ENCODE peak calls at places on chromosomes 7 and 10, in seven cellular contexts. Y is BJ, L is heart left ventricle, J is pancreas, F is AG04450, S is GM23338, W is thoracic aorta. Z is an unnamed sample.

GRCh38 chr10:52215745-52216361 is 98.2 kb upstream of the DKK1 start:
- DNase-seq in Y (peak; percentile 23), L (peak; percentile 32), J (peak; percentile 58), F (peak; percentile 53), S (peak; percentile 79), W (no peak), Z (peak; percentile 81)

GRCh38 chr7:37558320-37558719 is 109.7 kb upstream of the ELMO1 start:
- DNase-seq in Y (no peak), L (no peak), J (no peak), F (no peak), S (peak; percentile 21), W (no peak), Z (no peak)

GRCh38 chr10:5595591-5596590 is 70.5 kb downstream of the ASB13 start:
- DNase-seq in Y (peak; percentile 85), L (no peak), J (no peak), F (peak; percentile 55), S (no peak), W (no peak), Z (peak; percentile 55)

GRCh38 chr7:131557521-131558385 is 1.3 kb upstream of the PODXL start:
- DNase-seq in Y (no peak), L (peak; percentile 59), J (no peak), F (no peak), S (peak; percentile 93), W (no peak), Z (no peak)

GRCh38 chr7:148650232-148650858 is 48.4 kb upstream of the CUL1 start:
- DNase-seq in Y (peak; percentile 15), L (no peak), J (no peak), F (peak; percentile 8), S (no peak), W (no peak), Z (peak; percentile 6)

GRCh38 chr7:134844200-134844599 is 64.8 kb downstream of the CALD1 start:
- DNase-seq in Y (no peak), L (no peak), J (no peak), F (no peak), S (no peak), W (no peak), Z (no peak)

GRCh38 chr10:13792011-13792410 is 205.2 kb downstream of the PRPF18 start:
- DNase-seq in Y (no peak), L (peak; percentile 67), J (peak; percentile 41), F (no peak), S (no peak), W (no peak), Z (no peak)

GRCh38 chr10:103265712-103266329 is 11.1 kb upstream of the INA start:
- DNase-seq in Y (no peak), L (peak; percentile 53), J (peak; percentile 60), F (no peak), S (peak; percentile 93), W (no peak), Z (peak; percentile 81)

GRCh38 chr7:18829518-18830252 is 287.8 kb downstream of the TWIST1 start:
- DNase-seq in Y (peak; percentile 62), L (no peak), J (no peak), F (no peak), S (no peak), W (no peak), Z (peak; percentile 66)

GRCh38 chr7:140209866-140210609 is 33.3 kb upstream of the KDM7A start:
- DNase-seq in Y (no peak), L (peak; percentile 37), J (no peak), F (no peak), S (no peak), W (no peak), Z (no peak)

GRCh38 chr7:130208511-130208910 is 851 bp downstream of the SSMEM1 start:
- DNase-seq in Y (no peak), L (no peak), J (no peak), F (no peak), S (no peak), W (no peak), Z (peak; percentile 97)

GRCh38 chr7:71925663-71926062 is 486.5 kb downstream of the CALN1 start:
- DNase-seq in Y (no peak), L (no peak), J (no peak), F (no peak), S (peak; percentile 92), W (no peak), Z (no peak)

GRCh38 chr10:110498982-110499795 is 1.5 kb downstream of the DUSP5 start:
- DNase-seq in Y (no peak), L (peak; percentile 45), J (no peak), F (peak; percentile 44), S (peak; percentile 77), W (no peak), Z (peak; percentile 65)

GRCh38 chr7:117169907-117170306 is 153.0 kb downstream of the WNT2 start:
- DNase-seq in Y (no peak), L (peak; percentile 26), J (peak; percentile 61), F (no peak), S (no peak), W (peak; percentile 13), Z (no peak)

GRCh38 chr10:17958049-17958448 is 6.3 kb downstream of the SLC39A12 start:
- DNase-seq in Y (no peak), L (no peak), J (no peak), F (no peak), S (no peak), W (no peak), Z (no peak)

GRCh38 chr10:58781873-58782488 is 269.3 kb downstream of the BICC1 start:
- DNase-seq in Y (no peak), L (no peak), J (no peak), F (no peak), S (peak; percentile 68), W (no peak), Z (peak; percentile 57)

GRCh38 chr7:2978403-2978802 is 65.3 kb downstream of the CARD11 start:
- DNase-seq in Y (no peak), L (peak; percentile 29), J (peak; percentile 51), F (no peak), S (peak; percentile 76), W (no peak), Z (no peak)

GRCh38 chr10:84208023-84208422 is 13.7 kb downstream of the CDHR1 start:
- DNase-seq in Y (no peak), L (no peak), J (no peak), F (no peak), S (no peak), W (no peak), Z (no peak)

GRCh38 chr10:58268454-58268945 is 462 bp upstream of the CISD1 start:
- DNase-seq in Y (no peak), L (no peak), J (no peak), F (no peak), S (no peak), W (no peak), Z (no peak)

GRCh38 chr7:37176079-37176478 is 272.6 kb downstream of the ELMO1 start:
- DNase-seq in Y (no peak), L (no peak), J (no peak), F (no peak), S (no peak), W (no peak), Z (no peak)

GRCh38 chr10:4953405-4953804 is 9.8 kb upstream of the AKR1C1 start:
- DNase-seq in Y (no peak), L (no peak), J (no peak), F (no peak), S (no peak), W (no peak), Z (no peak)

GRCh38 chr7:104535841-104536240 is 207.4 kb downstream of the LHFPL3 start:
- DNase-seq in Y (no peak), L (no peak), J (no peak), F (no peak), S (no peak), W (no peak), Z (no peak)

GRCh38 chr7:65477326-65477725 is 103.7 kb downstream of the ZNF92 start:
- DNase-seq in Y (no peak), L (no peak), J (no peak), F (no peak), S (peak; percentile 91), W (no peak), Z (peak; percentile 7)

GRCh38 chr10:33005322-33006282 is 47.6 kb upstream of the ITGB1 start:
- DNase-seq in Y (peak; percentile 86), L (peak; percentile 73), J (peak; percentile 72), F (peak; percentile 92), S (peak; percentile 90), W (peak; percentile 40), Z (peak; percentile 96)
- H3K4me3 ChIP-seq in Y (peak overlapping the region; percentile 41), L (peak overlapping the region; percentile 69), J (no peak overlapping the region), F (peak overlapping the region; percentile 58), S (peak overlapping the region; percentile 49), W (peak overlapping the region; percentile 63), Z (peak overlapping the region; percentile 57)

GRCh38 chr7:24381919-24382505 is 98.0 kb downstream of the NPY start:
- DNase-seq in Y (no peak), L (no peak), J (no peak), F (no peak), S (peak; percentile 59), W (no peak), Z (peak; percentile 16)
- TF ChIP-seq CTCF in Y (peak; percentile 45), L (no peak), J (no peak), F (peak; percentile 41), S (peak; percentile 68), W (no peak), Z (peak; percentile 56)

GRCh38 chr7:90701021-90701420 is 104.9 kb downstream of the CDK14 start:
- DNase-seq in Y (no peak), L (no peak), J (no peak), F (no peak), S (no peak), W (no peak), Z (no peak)
- H3K4me3 ChIP-seq in Y (no peak overlapping the region), L (peak overlapping the region; percentile 27), J (no peak overlapping the region), F (no peak overlapping the region), S (no peak overlapping the region), W (peak overlapping the region; percentile 62), Z (peak overlapping the region; percentile 22)

GRCh38 chr7:97499204-97499603 is 232.7 kb upstream of the TAC1 start:
- DNase-seq in Y (no peak), L (no peak), J (peak; percentile 40), F (no peak), S (peak; percentile 72), W (no peak), Z (peak; percentile 5)
- TF ChIP-seq CTCF in Y (no peak), L (peak; percentile 47), J (peak; percentile 34), F (no peak), S (peak; percentile 73), W (no peak), Z (no peak)

GRCh38 chr10:116270691-116271592 is 2.1 kb downstream of the GFRA1 start:
- DNase-seq in Y (no peak), L (no peak), J (no peak), F (no peak), S (peak; percentile 67), W (no peak), Z (no peak)
- H3K4me3 ChIP-seq in Y (peak overlapping the region; percentile 60), L (peak overlapping the region; percentile 63), J (peak overlapping the region; percentile 26), F (peak overlapping the region; percentile 51), S (peak overlapping the region; percentile 89), W (peak overlapping the region; percentile 77), Z (peak overlapping the region; percentile 63)

GRCh38 chr7:156638443-156639077 is 2.0 kb upstream of the RNF32 start:
- DNase-seq in Y (no peak), L (no peak), J (no peak), F (no peak), S (no peak), W (no peak), Z (no peak)

GRCh38 chr7:156634117-156634516 is 6.5 kb upstream of the RNF32 start:
- DNase-seq in Y (no peak), L (no peak), J (no peak), F (no peak), S (no peak), W (no peak), Z (no peak)

GRCh38 chr7:156640257-156640948 is at the start of gene RNF32:
- DNase-seq in Y (peak; percentile 40), L (peak; percentile 95), J (peak; percentile 98), F (peak; percentile 76), S (peak; percentile 96), W (peak; percentile 45), Z (peak; percentile 92)

GRCh38 chr7:156639426-156640256 is 933 bp upstream of the RNF32 start:
- DNase-seq in Y (no peak), L (no peak), J (peak; percentile 21), F (no peak), S (peak; percentile 53), W (no peak), Z (no peak)

GRCh38 chr7:156635529-156636385 is 4.8 kb upstream of the RNF32 start:
- DNase-seq in Y (no peak), L (no peak), J (no peak), F (no peak), S (no peak), W (no peak), Z (no peak)
- TF ChIP-seq CTCF in Y (no peak), L (no peak), J (no peak), F (no peak), S (no peak), W (no peak), Z (no peak)

Z was measured in fibroblast of villous mesenchyme.